ENCODE peak calls at places on chromosomes 5 and 9, in ten cellular contexts. D, T, Y, A, V, E, P, B, N and Q are unnamed samples.

GRCh38 chr5:154203798-154204578 is 13.5 kb downstream of the GALNT10 start:
- DNase-seq in D (no peak), T (no peak), Y (no peak), A (no peak), V (no peak), E (no peak), P (no peak), B (no peak), N (no peak), Q (no peak)

GRCh38 chr5:107604146-107604910 is 66.4 kb downstream of the EFNA5 start:
- DNase-seq in D (no peak), T (no peak), Y (no peak), A (no peak), V (no peak), E (no peak), P (no peak), B (no peak), N (no peak), Q (no peak)

GRCh38 chr9:72280913-72281500 is 84.0 kb downstream of the ZFAND5 start:
- DNase-seq in D (peak; percentile 89), T (peak; percentile 95), Y (peak; percentile 54), A (peak; percentile 48), V (no peak), E (peak; percentile 69), P (peak; percentile 77), B (peak; percentile 74), N (peak; percentile 79), Q (no peak)

GRCh38 chr9:71331603-71332002 is 210.2 kb upstream of the TRPM3 start:
- DNase-seq in D (no peak), T (no peak), Y (no peak), A (no peak), V (no peak), E (no peak), P (no peak), B (no peak), N (no peak), Q (no peak)

GRCh38 chr9:129239946-129240490 is 62.0 kb upstream of the IER5L start:
- DNase-seq in D (no peak), T (no peak), Y (no peak), A (no peak), V (no peak), E (no peak), P (no peak), B (no peak), N (no peak), Q (no peak)

GRCh38 chr5:91281409-91281808 is 101.7 kb downstream of the ARRDC3 start:
- DNase-seq in D (no peak), T (no peak), Y (peak; percentile 17), A (peak; percentile 77), V (peak; percentile 95), E (peak; percentile 13), P (peak; percentile 46), B (peak; percentile 69), N (peak; percentile 90), Q (no peak)

GRCh38 chr9:35510745-35511428 is 21.0 kb downstream of the RUSC2 start:
- DNase-seq in D (no peak), T (peak; percentile 94), Y (no peak), A (peak; percentile 92), V (peak; percentile 98), E (peak; percentile 50), P (peak; percentile 97), B (peak; percentile 97), N (peak; percentile 100), Q (no peak)

GRCh38 chr5:97854871-97855762 is 672.1 kb upstream of the RIOK2 start:
- DNase-seq in D (peak; percentile 67), T (no peak), Y (no peak), A (no peak), V (no peak), E (no peak), P (no peak), B (peak; percentile 71), N (peak; percentile 72), Q (no peak)

GRCh38 chr5:176816791-176817272 is 6.5 kb downstream of the UNC5A start:
- DNase-seq in D (no peak), T (no peak), Y (no peak), A (no peak), V (no peak), E (no peak), P (no peak), B (no peak), N (no peak), Q (no peak)

GRCh38 chr5:116669261-116670049 is 94.8 kb upstream of the SEMA6A start:
- DNase-seq in D (no peak), T (no peak), Y (no peak), A (no peak), V (no peak), E (no peak), P (no peak), B (no peak), N (no peak), Q (no peak)

GRCh38 chr5:158543539-158544387 is 556.0 kb downstream of the EBF1 start:
- DNase-seq in D (no peak), T (no peak), Y (no peak), A (peak; percentile 56), V (peak; percentile 28), E (no peak), P (no peak), B (peak; percentile 63), N (peak; percentile 61), Q (no peak)

GRCh38 chr9:128372784-128373183 is 1.6 kb downstream of the URM1 start:
- DNase-seq in D (no peak), T (no peak), Y (no peak), A (no peak), V (no peak), E (no peak), P (no peak), B (peak; percentile 21), N (no peak), Q (no peak)

GRCh38 chr5:15525679-15526275 is 25.8 kb downstream of the FBXL7 start:
- DNase-seq in D (no peak), T (no peak), Y (no peak), A (peak; percentile 40), V (no peak), E (no peak), P (no peak), B (peak; percentile 41), N (peak; percentile 32), Q (no peak)

GRCh38 chr5:109630109-109630508 is 59.6 kb upstream of the MAN2A1 start:
- DNase-seq in D (no peak), T (no peak), Y (no peak), A (no peak), V (no peak), E (no peak), P (no peak), B (peak; percentile 33), N (peak; percentile 2), Q (no peak)

GRCh38 chr5:56735845-56736641 is 79.3 kb upstream of the MAP3K1 start:
- DNase-seq in D (no peak), T (no peak), Y (no peak), A (no peak), V (no peak), E (no peak), P (no peak), B (no peak), N (no peak), Q (no peak)

GRCh38 chr9:127088724-127089615 is 33.5 kb downstream of the ANGPTL2 start:
- DNase-seq in D (no peak), T (peak; percentile 83), Y (no peak), A (no peak), V (no peak), E (no peak), P (no peak), B (no peak), N (no peak), Q (no peak)

GRCh38 chr9:81656004-81656403 is 33.3 kb downstream of the TLE1 start:
- DNase-seq in D (no peak), T (no peak), Y (no peak), A (no peak), V (no peak), E (peak; percentile 46), P (no peak), B (no peak), N (no peak), Q (no peak)

GRCh38 chr9:108837530-108837929 is 18.3 kb downstream of the ACTL7B start:
- DNase-seq in D (no peak), T (peak; percentile 31), Y (no peak), A (no peak), V (no peak), E (no peak), P (no peak), B (no peak), N (no peak), Q (no peak)

GRCh38 chr9:108836319-108836718 is 19.5 kb downstream of the ACTL7B start:
- DNase-seq in D (no peak), T (no peak), Y (no peak), A (no peak), V (no peak), E (no peak), P (no peak), B (no peak), N (no peak), Q (no peak)

GRCh38 chr9:108835831-108836230 is 20.0 kb downstream of the ACTL7B start:
- DNase-seq in D (no peak), T (peak; percentile 78), Y (no peak), A (no peak), V (no peak), E (no peak), P (no peak), B (no peak), N (no peak), Q (no peak)

GRCh38 chr9:108836771-108837170 is 19.0 kb downstream of the ACTL7B start:
- DNase-seq in D (no peak), T (peak; percentile 60), Y (no peak), A (no peak), V (no peak), E (no peak), P (no peak), B (no peak), N (no peak), Q (no peak)

GRCh38 chr9:108834959-108835696 is 20.7 kb downstream of the ACTL7B start:
- DNase-seq in D (no peak), T (peak; percentile 13), Y (no peak), A (no peak), V (no peak), E (no peak), P (no peak), B (no peak), N (no peak), Q (no peak)
- TF ChIP-seq CTCF in D (no peak), T (no peak), Y (no peak), A (no peak), V (no peak), E (no peak), P (no peak), B (no peak), N (no peak), Q (no peak)

GRCh38 chr5:141359790-141360426 is at the start of gene PCDHGB2:
- DNase-seq in D (peak; percentile 63), T (no peak), Y (peak; percentile 40), A (peak; percentile 36), V (no peak), E (no peak), P (no peak), B (peak; percentile 65), N (peak; percentile 75), Q (no peak)
- TF ChIP-seq CTCF in D (peak; percentile 72), T (no peak), Y (peak; percentile 70), A (peak; percentile 38), V (peak; percentile 59), E (no peak), P (no peak), B (peak; percentile 48), N (peak; percentile 55), Q (no peak)

GRCh38 chr5:169548315-169548714 is 35.3 kb upstream of the SPDL1 start:
- DNase-seq in D (no peak), T (no peak), Y (no peak), A (peak; percentile 45), V (peak; percentile 21), E (no peak), P (peak; percentile 68), B (peak; percentile 62), N (peak; percentile 83), Q (no peak)
- TF ChIP-seq CTCF in D (peak; percentile 77), T (no peak), Y (peak; percentile 37), A (peak; percentile 56), V (peak; percentile 63), E (peak; percentile 35), P (peak; percentile 92), B (peak; percentile 37), N (peak; percentile 61), Q (no peak)

GRCh38 chr9:105637787-105638395 is 24.4 kb upstream of the TAL2 start:
- DNase-seq in D (no peak), T (no peak), Y (no peak), A (peak; percentile 6), V (no peak), E (no peak), P (no peak), B (peak; percentile 4), N (peak; percentile 10), Q (no peak)
- TF ChIP-seq CTCF in D (peak; percentile 82), T (no peak), Y (peak; percentile 69), A (peak; percentile 52), V (peak; percentile 61), E (peak; percentile 11), P (peak; percentile 31), B (peak; percentile 48), N (peak; percentile 56), Q (no peak)